ENCODE peak calls at places on chromosome 13, in seven cellular contexts. Q is neural crest cell, L is H4, A is MCF 10A, D is SJSA1, S is EL, I is COR-L47. V is an unnamed sample.

GRCh38 chr13:31927219-31927653 is 104.3 kb upstream of the FRY start:
- DNase-seq in I (no peak), A (no peak), Q (no peak), D (no peak), S (no peak), L (no peak), V (no peak)

GRCh38 chr13:67410645-67411044 is 180.5 kb upstream of the PCDH9 start:
- DNase-seq in I (no peak), Q (no peak), S (no peak), A (no peak), L (no peak), D (no peak), V (no peak)

GRCh38 chr13:47598340-47598911 is 402.6 kb downstream of the SUCLA2 start:
- DNase-seq in A (peak; percentile 19), I (no peak), L (no peak), S (peak; percentile 6), Q (no peak), D (no peak), V (peak; percentile 2)

GRCh38 chr13:113981201-113981605 is 7.3 kb upstream of the C13orf46 start:
- DNase-seq in D (peak; percentile 74), A (peak; percentile 99), I (peak; percentile 99), L (peak; percentile 67), Q (no peak), S (no peak), V (no peak)

GRCh38 chr13:78194904-78195639 is 276.4 kb upstream of the EDNRB start:
- DNase-seq in D (no peak), S (peak; percentile 68), L (no peak), Q (no peak), A (no peak), I (peak; percentile 34), V (peak; percentile 16)

GRCh38 chr13:110449225-110450015 is 112.1 kb downstream of the RAB20 start:
- DNase-seq in I (no peak), S (no peak), D (no peak), L (no peak), Q (no peak), A (no peak), V (no peak)

GRCh38 chr13:36475468-36475867 is 43.2 kb downstream of the CCNA1 start:
- DNase-seq in I (peak; percentile 45), A (peak; percentile 62), Q (no peak), S (peak; percentile 1), L (no peak), D (no peak), V (no peak)

GRCh38 chr13:75312884-75313520 is 169.0 kb downstream of the TBC1D4 start:
- DNase-seq in I (no peak), D (no peak), L (no peak), S (no peak), A (no peak), Q (no peak), V (no peak)

GRCh38 chr13:100547805-100548204 is 40.8 kb downstream of the GGACT start:
- DNase-seq in Q (no peak), A (peak; percentile 64), I (no peak), D (no peak), L (no peak), S (peak; percentile 28), V (no peak)

GRCh38 chr13:114303700-114304327 is 10.5 kb upstream of the CHAMP1 start:
- DNase-seq in I (no peak), A (no peak), D (no peak), S (no peak), L (no peak), Q (no peak), V (no peak)

V was measured in hepatic stellate cell.